ENCODE peak calls at places on chromosome 20, in six cellular contexts. G is ACHN; Q is stimulated activated CD4-positive, alpha-beta T cell treated with anti-CD3 and anti-CD28 coated beads, Interleukin-12 subunit alpha, Interleukin-12 subunit beta, amount 100 ng/mL, for 48 hours; K is NCI-H1436; X is activated T-cell treated with anti-CD3 and anti-CD28 coated beads for 1 hour; R is esophagus squamous epithelium. A is an unnamed sample.

GRCh38 chr20:371755-372542 is 8.6 kb upstream of the TRIB3 start:
- DNase-seq in G (peak; percentile 27), R (no peak), Q (no peak), X (no peak), K (no peak), A (peak; percentile 99)

GRCh38 chr20:25669826-25670422 is 26.7 kb downstream of the ZNF337 start:
- DNase-seq in X (no peak), Q (no peak), G (no peak), K (no peak), R (no peak), A (peak; percentile 61)

GRCh38 chr20:17873410-17874270 is 95.0 kb downstream of the SNX5 start:
- DNase-seq in R (no peak), Q (no peak), K (peak; percentile 52), X (no peak), G (peak; percentile 62), A (peak; percentile 91)

GRCh38 chr20:31593221-31594001 is 11.7 kb upstream of the ID1 start:
- DNase-seq in G (peak; percentile 62), K (no peak), R (no peak), Q (no peak), X (no peak), A (peak; percentile 95)

GRCh38 chr20:59985864-59986263 is 27.6 kb downstream of the CDH26 start:
- DNase-seq in G (no peak), R (no peak), X (no peak), K (peak; percentile 13), Q (no peak), A (no peak)

GRCh38 chr20:62235001-62235776 is 3.1 kb upstream of the OSBPL2 start:
- DNase-seq in X (no peak), K (no peak), G (no peak), R (no peak), Q (no peak), A (no peak)

GRCh38 chr20:31674895-31675827 is 37.4 kb downstream of the COX4I2 start:
- DNase-seq in Q (peak; percentile 52), X (peak; percentile 38), R (no peak), K (no peak), G (no peak), A (no peak)

GRCh38 chr20:36153754-36154695 is 515 bp upstream of the EPB41L1 start:
- DNase-seq in K (peak; percentile 68), X (peak; percentile 11), Q (peak; percentile 22), R (no peak), G (peak; percentile 74), A (peak; percentile 74)

GRCh38 chr20:8394308-8394945 is 262.4 kb downstream of the PLCB1 start:
- DNase-seq in Q (no peak), G (no peak), R (no peak), K (no peak), X (no peak), A (no peak)

GRCh38 chr20:31758991-31759390 is 19.9 kb downstream of the TPX2 start:
- DNase-seq in G (no peak), R (no peak), X (no peak), Q (no peak), K (no peak), A (no peak)

GRCh38 chr20:35146922-35147574 is at the start of gene EDEM2:
- DNase-seq in K (peak; percentile 87), G (peak; percentile 92), X (peak; percentile 89), Q (peak; percentile 91), R (peak; percentile 48), A (peak; percentile 98)

GRCh38 chr20:50475879-50476292 is 34.3 kb upstream of the PTPN1 start:
- DNase-seq in Q (no peak), G (peak; percentile 53), R (no peak), K (no peak), X (no peak), A (peak; percentile 83)

GRCh38 chr20:21615617-21616080 is 89.8 kb upstream of the PAX1 start:
- DNase-seq in X (peak; percentile 20), G (peak; percentile 44), Q (peak; percentile 37), R (no peak), K (peak; percentile 74), A (peak; percentile 66)

GRCh38 chr20:40749985-40750506 is 61.0 kb upstream of the MAFB start:
- DNase-seq in G (no peak), X (no peak), Q (no peak), K (no peak), R (no peak), A (no peak)

GRCh38 chr20:1417273-1417672 is 24.4 kb upstream of the FKBP1A start:
- DNase-seq in Q (no peak), K (no peak), X (no peak), G (no peak), R (no peak), A (peak; percentile 70)

GRCh38 chr20:64080013-64080812 is at the start of gene OPRL1:
- DNase-seq in X (peak; percentile 27), R (no peak), Q (no peak), K (no peak), G (no peak), A (no peak)

A was measured in HepG2.